ENCODE peak calls at places on chromosomes 12 and 14, in six cellular contexts. R is SK-N-SH, W is HCT116, G is H1, S is GM12878, V is HepG2. M is an unnamed sample.

GRCh38 chr12:32024884-32025599 is 65.8 kb downstream of the RESF1 start:
- DNase-seq in R (no peak), G (no peak), W (no peak), S (no peak), V (peak; percentile 16), M (no peak)

GRCh38 chr14:73069585-73069984 is 11.3 kb downstream of the RBM25 start:
- DNase-seq in R (no peak), V (no peak), W (no peak), S (no peak), G (no peak), M (no peak)

GRCh38 chr14:77457115-77457521 is 283 bp downstream of the VIPAS39 start:
- DNase-seq in V (no peak), W (no peak), R (peak; percentile 46), G (no peak), S (no peak), M (peak; percentile 3)

GRCh38 chr12:100504820-100505219 is 31.2 kb downstream of the NR1H4 start:
- DNase-seq in G (no peak), S (no peak), W (no peak), R (no peak), V (no peak), M (no peak)

GRCh38 chr12:95699579-95699978 is 91.0 kb downstream of the NTN4 start:
- DNase-seq in G (no peak), W (no peak), S (no peak), R (no peak), V (no peak), M (no peak)

GRCh38 chr12:64457036-64457435 is 5.1 kb downstream of the TBK1 start:
- DNase-seq in R (no peak), V (no peak), S (no peak), W (no peak), G (no peak), M (no peak)

GRCh38 chr14:104145826-104146642 is 7.6 kb downstream of the KIF26A start:
- DNase-seq in W (no peak), R (peak; percentile 49), G (no peak), S (no peak), V (no peak), M (no peak)

GRCh38 chr12:57240069-57240921 is 10.7 kb downstream of the STAC3 start:
- DNase-seq in G (no peak), V (no peak), R (peak; percentile 80), S (no peak), W (peak; percentile 47), M (no peak)

GRCh38 chr12:112705037-112705632 is 86.4 kb upstream of the RPH3A start:
- DNase-seq in R (peak; percentile 53), G (no peak), S (no peak), V (no peak), W (no peak), M (peak; percentile 38)

GRCh38 chr12:113115455-113116126 is 20.0 kb downstream of the RASAL1 start:
- DNase-seq in S (no peak), W (no peak), V (no peak), R (no peak), G (no peak), M (no peak)

GRCh38 chr12:62963642-62964041 is 28.7 kb upstream of the PPM1H start:
- DNase-seq in G (no peak), W (no peak), S (no peak), V (peak; percentile 29), R (no peak), M (no peak)

GRCh38 chr14:103820908-103821307 is 26.5 kb downstream of the PPP1R13B start:
- DNase-seq in R (no peak), S (no peak), W (no peak), V (no peak), G (no peak), M (no peak)

GRCh38 chr12:128643106-128643651 is 180.6 kb downstream of the SLC15A4 start:
- DNase-seq in R (no peak), S (no peak), V (no peak), W (no peak), G (no peak), M (no peak)

DNA sequence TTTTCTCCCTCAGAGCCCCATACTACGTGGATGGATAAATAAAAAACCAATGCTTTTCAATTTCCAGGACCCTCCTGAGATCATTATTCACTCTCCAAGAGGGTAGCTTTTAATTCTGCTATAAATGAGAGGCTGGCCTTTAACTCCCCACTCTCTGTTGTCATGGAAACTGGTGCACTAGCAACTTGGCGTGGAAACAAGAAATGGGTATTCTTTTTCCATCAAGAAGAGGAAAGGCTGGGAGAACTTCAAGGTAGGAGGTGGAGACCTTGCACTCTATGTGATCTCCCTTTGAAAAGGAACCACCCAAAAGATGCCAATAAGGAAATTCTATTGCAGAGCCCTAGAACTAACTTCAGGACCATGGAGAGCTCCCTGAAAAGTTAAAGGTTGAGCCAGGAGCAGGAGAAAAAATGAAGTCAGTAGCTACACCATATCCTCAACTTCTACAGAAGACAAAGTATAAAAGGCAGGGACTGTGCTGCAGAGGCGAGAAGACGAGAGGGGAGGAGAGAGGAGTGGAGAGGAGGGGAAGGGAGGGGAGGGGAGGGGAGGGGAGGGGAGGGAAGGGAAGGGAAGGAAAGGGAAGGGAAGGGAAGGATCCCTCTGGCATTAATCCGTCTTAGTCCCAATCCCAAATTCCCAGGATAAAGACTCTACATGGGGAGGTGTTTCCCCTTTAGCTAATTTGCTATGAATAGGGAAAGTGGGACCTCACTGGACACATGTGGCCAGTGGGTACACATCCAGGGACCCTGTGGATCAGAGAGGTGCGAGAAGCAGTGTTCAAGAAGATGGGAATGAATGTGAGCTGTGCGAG is 46.7 kb upstream of the FICD start:
- DNase-seq in G (no peak), R (no peak), V (peak; percentile 21), S (no peak), W (no peak), M (peak; percentile 44)
- TF ChIP-seq YY1 in G (no peak), R (no peak), V (no peak), S (no peak), W (no peak), M (no peak)

DNA sequence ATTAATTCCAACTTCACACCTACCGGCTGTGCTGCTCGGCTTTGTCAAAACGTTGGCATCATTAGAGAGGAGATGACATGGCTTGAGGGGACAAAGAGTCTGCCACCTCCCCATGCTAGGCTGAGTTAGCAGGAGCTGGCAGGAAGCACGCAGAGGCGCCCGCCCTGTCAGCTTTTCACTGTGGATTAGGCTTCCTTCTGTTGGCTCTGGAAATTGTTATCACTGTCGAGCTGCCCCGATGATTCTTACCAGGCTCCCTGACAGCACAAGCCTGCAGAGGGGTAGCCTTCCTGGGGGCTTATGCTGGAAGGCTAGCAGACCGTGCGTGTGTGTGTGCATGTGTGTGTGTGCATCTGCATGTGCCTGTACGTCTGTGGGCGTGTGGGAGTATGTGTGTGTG is 491.0 kb upstream of the TBX3 start:
- DNase-seq in V (no peak), R (peak; percentile 76), W (no peak), G (no peak), S (no peak), M (no peak)
- TF ChIP-seq YY1 in V (no peak), R (no peak), W (no peak), G (no peak), S (no peak), M (no peak)

GRCh38 chr12:8665729-8666128 is 3.1 kb upstream of the MFAP5 start:
- DNase-seq in V (no peak), R (no peak), S (no peak), G (no peak), W (no peak), M (no peak)

GRCh38 chr12:8664228-8664963 is 1.8 kb upstream of the MFAP5 start:
- DNase-seq in W (no peak), R (no peak), S (no peak), V (no peak), G (no peak), M (no peak)

GRCh38 chr12:8661016-8661415 is 1.6 kb downstream of the MFAP5 start:
- DNase-seq in G (no peak), R (no peak), V (no peak), W (no peak), S (no peak), M (no peak)

GRCh38 chr12:8661751-8662150 is 875 bp downstream of the MFAP5 start:
- DNase-seq in G (no peak), V (no peak), R (no peak), S (no peak), W (no peak), M (no peak)

GRCh38 chr12:8662592-8662991 is at the start of gene MFAP5:
- DNase-seq in W (no peak), V (no peak), S (no peak), G (no peak), R (no peak), M (no peak)
- TF ChIP-seq YY1 in W (no peak), V (no peak), S (no peak), G (no peak), R (no peak), M (no peak)

DNA sequence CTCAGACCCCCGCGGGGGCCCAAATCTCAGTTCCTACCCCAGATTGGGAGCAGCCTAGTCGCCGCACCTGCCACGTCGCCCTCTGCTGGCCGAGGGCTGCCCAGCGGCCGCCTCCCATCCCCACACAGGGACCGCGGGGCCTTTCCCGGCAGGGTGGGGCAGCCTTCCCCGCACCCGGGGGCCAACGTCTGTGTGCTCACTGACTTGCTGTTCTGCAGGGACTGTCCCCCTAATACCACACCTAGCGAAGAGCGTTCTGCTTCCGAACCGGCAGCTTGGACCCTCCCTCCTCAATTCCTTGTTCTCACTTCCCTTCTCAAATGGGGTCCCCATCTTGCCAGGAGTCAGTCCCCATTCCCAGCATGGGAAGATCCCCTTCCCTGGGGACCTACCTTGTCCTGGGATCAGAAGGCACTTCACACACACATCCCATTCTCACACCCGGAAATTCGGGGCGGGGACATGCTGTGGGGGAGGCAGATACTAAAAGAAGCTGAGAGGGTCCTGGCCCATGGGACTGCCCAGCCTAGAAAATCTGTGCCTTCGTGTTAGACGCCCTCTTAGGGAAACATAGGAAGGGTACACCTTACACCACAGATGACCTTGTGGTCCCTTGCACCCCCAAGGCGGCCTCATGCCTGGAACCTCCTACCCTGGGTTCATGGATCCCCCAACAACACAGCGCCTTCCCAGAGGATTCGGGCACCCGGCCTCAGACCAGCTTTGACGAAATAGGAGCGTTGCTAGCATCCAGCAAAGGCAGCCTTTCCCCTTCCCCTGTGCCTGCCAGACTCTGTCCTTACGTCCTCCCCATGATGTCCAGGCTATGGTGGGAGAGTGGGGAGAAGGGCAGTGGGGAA is 16.4 kb downstream of the ACVRL1 start:
- DNase-seq in V (no peak), R (peak; percentile 58), W (no peak), S (no peak), G (no peak), M (no peak)
- TF ChIP-seq YY1 in V (no peak), R (no peak), W (peak; percentile 20), S (peak; percentile 42), G (peak; percentile 62), M (no peak)

M was measured in NT2/D1.